ENCODE peak calls at places on chromosomes 3 and 15, in five cellular contexts. One of them, this sample, is unnamed.

GRCh38 chr3:13265507-13265906 is 154.6 kb downstream of the NUP210 start:
- DNase-seq in hepatocyte: no peak
- DNase-seq in IMR-90: no peak
- DNase-seq in mucosa of descending colon: no peak
- DNase-seq in colonic mucosa: no peak
- DNase-seq in this sample: no peak

GRCh38 chr15:87369269-87369668 is 887.3 kb downstream of the NTRK3 start:
- DNase-seq in hepatocyte: no peak
- DNase-seq in IMR-90: peak; percentile 93
- DNase-seq in mucosa of descending colon: no peak
- DNase-seq in colonic mucosa: no peak
- DNase-seq in this sample: peak; percentile 54

GRCh38 chr3:150681037-150681436 is 22.7 kb downstream of the ERICH6 start:
- DNase-seq in hepatocyte: no peak
- DNase-seq in IMR-90: no peak
- DNase-seq in mucosa of descending colon: no peak
- DNase-seq in colonic mucosa: no peak
- DNase-seq in this sample: no peak

GRCh38 chr15:38877471-38877870 is 312.9 kb upstream of the RASGRP1 start:
- DNase-seq in hepatocyte: no peak
- DNase-seq in IMR-90: no peak
- DNase-seq in mucosa of descending colon: no peak
- DNase-seq in colonic mucosa: no peak
- DNase-seq in this sample: no peak

GRCh38 chr3:180321534-180321933 is 280.4 kb upstream of the TTC14 start:
- DNase-seq in hepatocyte: no peak
- DNase-seq in IMR-90: no peak
- DNase-seq in mucosa of descending colon: no peak
- DNase-seq in colonic mucosa: no peak
- DNase-seq in this sample: no peak

GRCh38 chr15:78702609-78703332 is 61.8 kb upstream of the CHRNB4 start:
- DNase-seq in hepatocyte: no peak
- DNase-seq in IMR-90: no peak
- DNase-seq in mucosa of descending colon: no peak
- DNase-seq in colonic mucosa: no peak
- DNase-seq in this sample: no peak

GRCh38 chr3:113516115-113516505 is 1.2 kb upstream of the SPICE1 start:
- DNase-seq in hepatocyte: no peak
- DNase-seq in IMR-90: no peak
- DNase-seq in mucosa of descending colon: peak; percentile 62
- DNase-seq in colonic mucosa: peak; percentile 39
- DNase-seq in this sample: no peak

GRCh38 chr3:170689218-170689874 is 103.5 kb upstream of the SLC7A14 start:
- DNase-seq in hepatocyte: peak; percentile 20
- DNase-seq in IMR-90: peak; percentile 88
- DNase-seq in mucosa of descending colon: no peak
- DNase-seq in colonic mucosa: no peak
- DNase-seq in this sample: peak; percentile 74

GRCh38 chr3:51678186-51678585 is 7.1 kb downstream of the TEX264 start:
- DNase-seq in hepatocyte: no peak
- DNase-seq in IMR-90: no peak
- DNase-seq in mucosa of descending colon: no peak
- DNase-seq in colonic mucosa: no peak
- DNase-seq in this sample: no peak

GRCh38 chr3:72520690-72521308 is 327.4 kb downstream of the SHQ1 start:
- DNase-seq in hepatocyte: peak; percentile 53
- DNase-seq in IMR-90: peak; percentile 89
- DNase-seq in mucosa of descending colon: no peak
- DNase-seq in colonic mucosa: no peak
- DNase-seq in this sample: no peak

GRCh38 chr15:60130398-60130797 is 126.3 kb downstream of the FOXB1 start:
- DNase-seq in hepatocyte: no peak
- DNase-seq in IMR-90: no peak
- DNase-seq in mucosa of descending colon: no peak
- DNase-seq in colonic mucosa: no peak
- DNase-seq in this sample: no peak

GRCh38 chr3:9405756-9406155 is 8.3 kb downstream of the SETD5 start:
- DNase-seq in hepatocyte: no peak
- DNase-seq in IMR-90: no peak
- DNase-seq in mucosa of descending colon: no peak
- DNase-seq in colonic mucosa: no peak
- DNase-seq in this sample: no peak

GRCh38 chr3:9402410-9403228 is 5.2 kb downstream of the SETD5 start:
- DNase-seq in hepatocyte: peak; percentile 73
- DNase-seq in IMR-90: peak; percentile 52
- DNase-seq in mucosa of descending colon: peak; percentile 81
- DNase-seq in colonic mucosa: peak; percentile 86
- DNase-seq in this sample: peak; percentile 62

GRCh38 chr3:9404680-9405079 is 7.3 kb downstream of the SETD5 start:
- DNase-seq in hepatocyte: no peak
- DNase-seq in IMR-90: no peak
- DNase-seq in mucosa of descending colon: no peak
- DNase-seq in colonic mucosa: no peak
- DNase-seq in this sample: no peak

GRCh38 chr3:9401986-9402385 is 4.6 kb downstream of the SETD5 start:
- DNase-seq in hepatocyte: no peak
- DNase-seq in IMR-90: no peak
- DNase-seq in mucosa of descending colon: no peak
- DNase-seq in colonic mucosa: no peak
- DNase-seq in this sample: no peak

DNA sequence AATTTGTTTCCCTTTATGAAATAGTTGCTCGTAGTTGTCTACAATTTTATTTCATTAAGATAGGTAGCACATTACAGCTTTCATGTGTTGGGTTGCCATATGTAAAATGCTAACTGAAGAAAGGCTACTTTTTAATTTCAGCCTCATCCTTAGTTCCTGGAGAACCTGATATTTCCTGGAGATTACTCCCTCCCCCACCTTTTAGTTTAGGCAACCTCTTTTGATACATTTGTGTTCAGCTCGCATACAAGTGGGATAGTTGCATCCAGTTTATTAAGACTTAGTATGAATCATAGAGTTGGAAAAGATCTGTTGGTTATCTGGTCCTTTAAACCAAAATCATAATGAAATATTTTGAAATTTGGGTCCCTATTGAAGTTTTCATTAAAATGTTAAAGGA is 6.0 kb downstream of the SETD5 start:
- DNase-seq in hepatocyte: no peak
- DNase-seq in IMR-90: no peak
- DNase-seq in mucosa of descending colon: no peak
- DNase-seq in colonic mucosa: no peak
- DNase-seq in this sample: no peak
- H3K4me1 ChIP-seq in hepatocyte: peaks cover 59% of the 10 kb centered on the region
- H3K4me1 ChIP-seq in IMR-90: peaks cover 9% of the 10 kb centered on the region
- H3K4me1 ChIP-seq in mucosa of descending colon: peaks cover 58% of the 10 kb centered on the region
- H3K4me1 ChIP-seq in colonic mucosa: peaks cover 31% of the 10 kb centered on the region
- H3K4me1 ChIP-seq in this sample: peaks cover 8% of the 10 kb centered on the region

GRCh38 chr3:46091046-46091445 is 63.8 kb upstream of the XCR1 start:
- DNase-seq in hepatocyte: no peak
- DNase-seq in IMR-90: no peak
- DNase-seq in mucosa of descending colon: no peak
- DNase-seq in colonic mucosa: no peak
- DNase-seq in this sample: no peak
- H3K4me1 ChIP-seq in hepatocyte: no peaks in the 10 kb centered on the region
- H3K4me1 ChIP-seq in IMR-90: peaks cover 5% of the 10 kb centered on the region
- H3K4me1 ChIP-seq in mucosa of descending colon: no peaks in the 10 kb centered on the region
- H3K4me1 ChIP-seq in colonic mucosa: no peaks in the 10 kb centered on the region
- H3K4me1 ChIP-seq in this sample: no peaks in the 10 kb centered on the region

GRCh38 chr3:128313936-128314335 is 152.8 kb downstream of the DNAJB8 start:
- DNase-seq in hepatocyte: no peak
- DNase-seq in IMR-90: no peak
- DNase-seq in mucosa of descending colon: no peak
- DNase-seq in colonic mucosa: no peak
- DNase-seq in this sample: no peak

GRCh38 chr3:128318275-128318920 is 148.3 kb downstream of the DNAJB8 start:
- DNase-seq in hepatocyte: no peak
- DNase-seq in IMR-90: no peak
- DNase-seq in mucosa of descending colon: no peak
- DNase-seq in colonic mucosa: no peak
- DNase-seq in this sample: no peak

GRCh38 chr3:128317101-128317697 is 149.5 kb downstream of the DNAJB8 start:
- DNase-seq in hepatocyte: no peak
- DNase-seq in IMR-90: no peak
- DNase-seq in mucosa of descending colon: no peak
- DNase-seq in colonic mucosa: peak; percentile 14
- DNase-seq in this sample: no peak

GRCh38 chr3:128317698-128318231 is 148.9 kb downstream of the DNAJB8 start:
- DNase-seq in hepatocyte: no peak
- DNase-seq in IMR-90: no peak
- DNase-seq in mucosa of descending colon: no peak
- DNase-seq in colonic mucosa: peak; percentile 16
- DNase-seq in this sample: no peak

DNA sequence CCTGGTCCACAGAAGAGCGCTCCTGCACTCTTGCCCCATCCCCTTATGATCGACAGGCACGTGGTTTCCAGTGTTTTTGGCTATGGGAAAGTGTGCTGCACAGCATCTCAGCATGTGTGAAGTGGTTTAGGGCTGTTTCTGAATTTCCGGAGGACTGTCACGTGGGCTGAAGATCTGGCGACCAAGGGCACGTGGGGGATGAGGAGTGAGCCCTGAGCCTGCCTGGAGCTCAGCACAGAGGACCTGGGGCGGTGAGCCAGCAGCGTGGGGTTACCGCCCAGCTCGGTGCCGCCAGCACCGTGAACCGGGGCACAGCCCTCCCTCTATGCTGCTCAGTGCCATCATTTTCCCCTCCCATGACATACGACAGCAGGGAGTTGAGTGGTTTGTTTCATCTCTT is 150.2 kb downstream of the DNAJB8 start:
- DNase-seq in hepatocyte: no peak
- DNase-seq in IMR-90: no peak
- DNase-seq in mucosa of descending colon: no peak
- DNase-seq in colonic mucosa: peak; percentile 21
- DNase-seq in this sample: no peak
- H3K4me1 ChIP-seq in hepatocyte: peaks cover 10% of the 10 kb centered on the region
- H3K4me1 ChIP-seq in IMR-90: no peaks in the 10 kb centered on the region
- H3K4me1 ChIP-seq in mucosa of descending colon: no peaks in the 10 kb centered on the region
- H3K4me1 ChIP-seq in colonic mucosa: no peaks in the 10 kb centered on the region
- H3K4me1 ChIP-seq in this sample: no peaks in the 10 kb centered on the region

DNA sequence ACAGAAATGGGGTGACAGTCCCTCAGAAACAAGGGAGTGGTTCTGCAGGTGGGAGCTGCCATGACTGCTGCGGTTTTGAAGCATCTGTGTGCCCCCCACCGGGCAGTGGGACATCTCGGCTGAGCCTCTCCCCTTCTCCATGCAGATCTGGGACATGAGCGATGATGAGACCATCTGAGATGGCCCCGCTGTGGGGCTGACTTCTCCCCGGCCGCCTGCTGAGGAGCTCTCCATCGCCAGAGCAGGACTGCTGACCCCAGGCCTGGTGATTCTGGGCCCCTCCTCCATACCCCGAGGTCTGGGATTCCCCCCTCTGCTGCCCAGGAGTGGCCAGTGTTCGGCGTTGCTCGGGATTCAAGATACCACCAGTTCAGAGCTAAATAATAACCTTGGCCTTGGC is 89.0 kb downstream of the VGLL4 start:
- DNase-seq in hepatocyte: no peak
- DNase-seq in IMR-90: no peak
- DNase-seq in mucosa of descending colon: no peak
- DNase-seq in colonic mucosa: no peak
- DNase-seq in this sample: no peak
- H3K4me1 ChIP-seq in hepatocyte: peaks cover 12% of the 10 kb centered on the region
- H3K4me1 ChIP-seq in IMR-90: peaks cover 23% of the 10 kb centered on the region
- H3K4me1 ChIP-seq in mucosa of descending colon: peaks cover 10% of the 10 kb centered on the region
- H3K4me1 ChIP-seq in colonic mucosa: no peaks in the 10 kb centered on the region
- H3K4me1 ChIP-seq in this sample: peaks cover 29% of the 10 kb centered on the region

GRCh38 chr3:100003609-100004503 is 110.4 kb downstream of the FILIP1L start:
- DNase-seq in hepatocyte: no peak
- DNase-seq in IMR-90: no peak
- DNase-seq in mucosa of descending colon: no peak
- DNase-seq in colonic mucosa: no peak
- DNase-seq in this sample: no peak

GRCh38 chr3:100006570-100007271 is 107.6 kb downstream of the FILIP1L start:
- DNase-seq in hepatocyte: no peak
- DNase-seq in IMR-90: peak; percentile 60
- DNase-seq in mucosa of descending colon: no peak
- DNase-seq in colonic mucosa: no peak
- DNase-seq in this sample: no peak

GRCh38 chr3:100004931-100005330 is 109.4 kb downstream of the FILIP1L start:
- DNase-seq in hepatocyte: no peak
- DNase-seq in IMR-90: no peak
- DNase-seq in mucosa of descending colon: no peak
- DNase-seq in colonic mucosa: no peak
- DNase-seq in this sample: no peak

GRCh38 chr3:100007313-100007712 is 107.0 kb downstream of the FILIP1L start:
- DNase-seq in hepatocyte: no peak
- DNase-seq in IMR-90: no peak
- DNase-seq in mucosa of descending colon: no peak
- DNase-seq in colonic mucosa: no peak
- DNase-seq in this sample: no peak

GRCh38 chr3:100005670-100006393 is 108.5 kb downstream of the FILIP1L start:
- DNase-seq in hepatocyte: no peak
- DNase-seq in IMR-90: peak; percentile 49
- DNase-seq in mucosa of descending colon: no peak
- DNase-seq in colonic mucosa: no peak
- DNase-seq in this sample: no peak
- H3K4me1 ChIP-seq in hepatocyte: peaks cover 25% of the 10 kb centered on the region
- H3K4me1 ChIP-seq in IMR-90: peaks cover 11% of the 10 kb centered on the region
- H3K4me1 ChIP-seq in mucosa of descending colon: peaks cover 21% of the 10 kb centered on the region
- H3K4me1 ChIP-seq in colonic mucosa: peaks cover 9% of the 10 kb centered on the region
- H3K4me1 ChIP-seq in this sample: no peaks in the 10 kb centered on the region

GRCh38 chr3:105867690-105868449 is 942 bp downstream of the CBLB start:
- DNase-seq in hepatocyte: no peak
- DNase-seq in IMR-90: no peak
- DNase-seq in mucosa of descending colon: no peak
- DNase-seq in colonic mucosa: no peak
- DNase-seq in this sample: no peak
- H3K4me1 ChIP-seq in hepatocyte: peaks cover 32% of the 10 kb centered on the region
- H3K4me1 ChIP-seq in IMR-90: peaks cover 2% of the 10 kb centered on the region
- H3K4me1 ChIP-seq in mucosa of descending colon: peaks cover 19% of the 10 kb centered on the region
- H3K4me1 ChIP-seq in colonic mucosa: no peaks in the 10 kb centered on the region
- H3K4me1 ChIP-seq in this sample: no peaks in the 10 kb centered on the region

GRCh38 chr3:173800154-173800553 is 402.6 kb downstream of the NLGN1 start:
- DNase-seq in hepatocyte: no peak
- DNase-seq in IMR-90: no peak
- DNase-seq in mucosa of descending colon: no peak
- DNase-seq in colonic mucosa: no peak
- DNase-seq in this sample: peak; percentile 23
- H3K4me1 ChIP-seq in hepatocyte: no peaks in the 10 kb centered on the region
- H3K4me1 ChIP-seq in IMR-90: no peaks in the 10 kb centered on the region
- H3K4me1 ChIP-seq in mucosa of descending colon: no peaks in the 10 kb centered on the region
- H3K4me1 ChIP-seq in colonic mucosa: no peaks in the 10 kb centered on the region
- H3K4me1 ChIP-seq in this sample: no peaks in the 10 kb centered on the region

GRCh38 chr3:8458711-8459110 is 42.9 kb upstream of the LMCD1 start:
- DNase-seq in hepatocyte: no peak
- DNase-seq in IMR-90: peak; percentile 95
- DNase-seq in mucosa of descending colon: no peak
- DNase-seq in colonic mucosa: no peak
- DNase-seq in this sample: no peak

GRCh38 chr3:8460815-8461482 is 40.7 kb upstream of the LMCD1 start:
- DNase-seq in hepatocyte: no peak
- DNase-seq in IMR-90: peak; percentile 72
- DNase-seq in mucosa of descending colon: no peak
- DNase-seq in colonic mucosa: no peak
- DNase-seq in this sample: no peak

GRCh38 chr3:8458235-8458634 is 43.4 kb upstream of the LMCD1 start:
- DNase-seq in hepatocyte: no peak
- DNase-seq in IMR-90: peak; percentile 59
- DNase-seq in mucosa of descending colon: no peak
- DNase-seq in colonic mucosa: no peak
- DNase-seq in this sample: no peak

GRCh38 chr3:8457039-8457438 is 44.6 kb upstream of the LMCD1 start:
- DNase-seq in hepatocyte: no peak
- DNase-seq in IMR-90: peak; percentile 65
- DNase-seq in mucosa of descending colon: no peak
- DNase-seq in colonic mucosa: no peak
- DNase-seq in this sample: no peak

GRCh38 chr3:8460050-8460708 is 41.4 kb upstream of the LMCD1 start:
- DNase-seq in hepatocyte: no peak
- DNase-seq in IMR-90: no peak
- DNase-seq in mucosa of descending colon: no peak
- DNase-seq in colonic mucosa: no peak
- DNase-seq in this sample: no peak
- H3K4me1 ChIP-seq in hepatocyte: no peaks in the 10 kb centered on the region
- H3K4me1 ChIP-seq in IMR-90: peaks cover 25% of the 10 kb centered on the region
- H3K4me1 ChIP-seq in mucosa of descending colon: no peaks in the 10 kb centered on the region
- H3K4me1 ChIP-seq in colonic mucosa: no peaks in the 10 kb centered on the region
- H3K4me1 ChIP-seq in this sample: peaks cover 5% of the 10 kb centered on the region

This sample was measured in NT2/D1.